ENCODE peak calls at places on chromosome 10, in four cellular contexts. One of them, this sample, is unnamed.

GRCh38 chr10:13827418-13827817 is 240.7 kb downstream of the PRPF18 start:
- DNase-seq in K562: no peak
- DNase-seq in sigmoid colon: no peak
- DNase-seq in spleen: no peak
- DNase-seq in this sample: no peak

GRCh38 chr10:14381475-14381874 is 50.8 kb upstream of the FRMD4A start:
- DNase-seq in K562: no peak
- DNase-seq in sigmoid colon: no peak
- DNase-seq in spleen: no peak
- DNase-seq in this sample: no peak

GRCh38 chr10:73893386-73893785 is 17.5 kb upstream of the PLAU start:
- DNase-seq in K562: no peak
- DNase-seq in sigmoid colon: no peak
- DNase-seq in spleen: no peak
- DNase-seq in this sample: no peak

GRCh38 chr10:19629559-19629958 is 186.7 kb upstream of the PLXDC2 start:
- DNase-seq in K562: no peak
- DNase-seq in sigmoid colon: peak
- DNase-seq in spleen: peak
- DNase-seq in this sample: peak

GRCh38 chr10:79393924-79394610 is 46.8 kb downstream of the PPIF start:
- DNase-seq in K562: no peak
- DNase-seq in sigmoid colon: peak
- DNase-seq in spleen: peak
- DNase-seq in this sample: no peak

GRCh38 chr10:1366811-1367425 is 310.7 kb downstream of the WDR37 start:
- DNase-seq in K562: no peak
- DNase-seq in sigmoid colon: no peak
- DNase-seq in spleen: no peak
- DNase-seq in this sample: no peak

GRCh38 chr10:33335800-33336605 is 1.5 kb upstream of the NRP1 start:
- DNase-seq in K562: no peak
- DNase-seq in sigmoid colon: peak
- DNase-seq in spleen: peak
- DNase-seq in this sample: peak

GRCh38 chr10:47164126-47164799 is 135.7 kb upstream of the GDF10 start:
- DNase-seq in K562: no peak
- DNase-seq in sigmoid colon: no peak
- DNase-seq in spleen: no peak
- DNase-seq in this sample: no peak

GRCh38 chr10:29694121-29694520 is 59.4 kb upstream of the SVIL start:
- DNase-seq in K562: no peak
- DNase-seq in sigmoid colon: no peak
- DNase-seq in spleen: no peak
- DNase-seq in this sample: no peak

GRCh38 chr10:28668363-28669226 is 8.7 kb upstream of the BAMBI start:
- DNase-seq in K562: peak
- DNase-seq in sigmoid colon: peak
- DNase-seq in spleen: peak
- DNase-seq in this sample: peak

GRCh38 chr10:124032982-124033886 is 60.2 kb downstream of the CHST15 start:
- DNase-seq in K562: no peak
- DNase-seq in sigmoid colon: peak
- DNase-seq in spleen: peak
- DNase-seq in this sample: no peak

GRCh38 chr10:124906551-124907001 is 35.3 kb upstream of the ZRANB1 start:
- DNase-seq in K562: no peak
- DNase-seq in sigmoid colon: no peak
- DNase-seq in spleen: no peak
- DNase-seq in this sample: no peak

GRCh38 chr10:44862006-44862751 is 49.0 kb upstream of the TMEM72 start:
- DNase-seq in K562: no peak
- DNase-seq in sigmoid colon: no peak
- DNase-seq in spleen: no peak
- DNase-seq in this sample: no peak

GRCh38 chr10:20971901-20972300 is 74.8 kb upstream of the NEBL start:
- DNase-seq in K562: no peak
- DNase-seq in sigmoid colon: no peak
- DNase-seq in spleen: no peak
- DNase-seq in this sample: no peak

GRCh38 chr10:106877574-106877973 is 286.9 kb downstream of the SORCS1 start:
- DNase-seq in K562: no peak
- DNase-seq in sigmoid colon: no peak
- DNase-seq in spleen: no peak
- DNase-seq in this sample: no peak

GRCh38 chr10:116163308-116163707 is 109.7 kb downstream of the GFRA1 start:
- DNase-seq in K562: no peak
- DNase-seq in sigmoid colon: no peak
- DNase-seq in spleen: no peak
- DNase-seq in this sample: no peak

GRCh38 chr10:111077715-111078504 is 1.1 kb downstream of the ADRA2A start:
- DNase-seq in K562: no peak
- DNase-seq in sigmoid colon: no peak
- DNase-seq in spleen: no peak
- DNase-seq in this sample: no peak

GRCh38 chr10:75191821-75192568 is 18.6 kb upstream of the VDAC2 start:
- DNase-seq in K562: peak
- DNase-seq in sigmoid colon: peak
- DNase-seq in spleen: no peak
- DNase-seq in this sample: peak

GRCh38 chr10:67903581-67903980 is 19.1 kb downstream of the SIRT1 start:
- DNase-seq in K562: no peak
- DNase-seq in sigmoid colon: no peak
- DNase-seq in spleen: no peak
- DNase-seq in this sample: no peak
- TF ChIP-seq POLR2AphosphoS5 in K562: no peak
- TF ChIP-seq POLR2AphosphoS5 in sigmoid colon: no peak
- TF ChIP-seq POLR2AphosphoS5 in spleen: no peak
- TF ChIP-seq POLR2AphosphoS5 in this sample: no peak

GRCh38 chr10:91298224-91298862 is 77.9 kb downstream of the PCGF5 start:
- DNase-seq in K562: peak
- DNase-seq in sigmoid colon: peak
- DNase-seq in spleen: peak
- DNase-seq in this sample: peak
- TF ChIP-seq POLR2AphosphoS5 in K562: no peak
- TF ChIP-seq POLR2AphosphoS5 in sigmoid colon: no peak
- TF ChIP-seq POLR2AphosphoS5 in spleen: peak
- TF ChIP-seq POLR2AphosphoS5 in this sample: no peak

GRCh38 chr10:71753091-71753959 is 20.0 kb downstream of the VSIR start:
- DNase-seq in K562: peak
- DNase-seq in sigmoid colon: peak
- DNase-seq in spleen: peak
- DNase-seq in this sample: no peak

GRCh38 chr10:71752391-71753090 is 20.8 kb downstream of the VSIR start:
- DNase-seq in K562: no peak
- DNase-seq in sigmoid colon: no peak
- DNase-seq in spleen: peak
- DNase-seq in this sample: no peak

GRCh38 chr10:71750986-71751385 is 22.3 kb downstream of the VSIR start:
- DNase-seq in K562: no peak
- DNase-seq in sigmoid colon: no peak
- DNase-seq in spleen: peak
- DNase-seq in this sample: no peak

GRCh38 chr10:71750124-71750841 is 23.0 kb downstream of the VSIR start:
- DNase-seq in K562: no peak
- DNase-seq in sigmoid colon: no peak
- DNase-seq in spleen: peak
- DNase-seq in this sample: no peak

GRCh38 chr10:71751515-71752224 is 21.6 kb downstream of the VSIR start:
- DNase-seq in K562: no peak
- DNase-seq in sigmoid colon: no peak
- DNase-seq in spleen: peak
- DNase-seq in this sample: no peak
- TF ChIP-seq POLR2AphosphoS5 in K562: no peak
- TF ChIP-seq POLR2AphosphoS5 in sigmoid colon: no peak
- TF ChIP-seq POLR2AphosphoS5 in spleen: peak
- TF ChIP-seq POLR2AphosphoS5 in this sample: no peak

DNA sequence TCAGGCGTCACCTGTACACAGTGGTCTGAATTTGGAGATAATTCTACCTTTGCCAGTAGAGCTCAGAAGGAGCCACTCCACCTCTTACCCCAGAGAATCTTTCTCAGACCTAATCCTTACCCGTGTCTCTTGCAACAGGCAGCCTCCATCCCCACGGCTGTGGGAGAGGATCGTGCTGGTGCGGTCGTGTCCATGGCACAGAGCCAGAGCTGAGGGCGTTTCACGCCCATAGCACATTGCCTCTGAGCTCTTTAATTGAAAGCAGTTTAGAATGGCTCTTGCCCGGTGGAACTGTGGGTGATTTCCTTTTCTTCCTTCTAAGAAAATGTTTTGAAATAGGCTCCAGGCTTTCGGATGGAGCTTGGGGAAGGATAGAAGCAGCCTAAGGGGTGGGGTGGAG is 41.5 kb downstream of the PRF1 start:
- DNase-seq in K562: no peak
- DNase-seq in sigmoid colon: peak
- DNase-seq in spleen: no peak
- DNase-seq in this sample: no peak
- TF ChIP-seq POLR2AphosphoS5 in K562: no peak
- TF ChIP-seq POLR2AphosphoS5 in sigmoid colon: no peak
- TF ChIP-seq POLR2AphosphoS5 in spleen: no peak
- TF ChIP-seq POLR2AphosphoS5 in this sample: no peak

GRCh38 chr10:49187950-49188761 is at the start of gene TMEM273:
- DNase-seq in K562: peak
- DNase-seq in sigmoid colon: peak
- DNase-seq in spleen: peak
- DNase-seq in this sample: peak
- TF ChIP-seq POLR2AphosphoS5 in K562: no peak
- TF ChIP-seq POLR2AphosphoS5 in sigmoid colon: peak
- TF ChIP-seq POLR2AphosphoS5 in spleen: peak
- TF ChIP-seq POLR2AphosphoS5 in this sample: peak